ENCODE peak calls at places on chromosomes 2 and 18, in four cellular contexts. P is HepG2, A is H1, B is K562. T is an unnamed sample.

GRCh38 chr2:122108186-122108585 is 352.7 kb downstream of the TSN start:
- DNase-seq in A (no peak), P (no peak), B (no peak), T (no peak)

GRCh38 chr18:57441395-57441794 is 6.2 kb downstream of the ONECUT2 start:
- DNase-seq in B (no peak), P (no peak), A (peak; percentile 71), T (no peak)

GRCh38 chr2:3633089-3633981 is 24.7 kb upstream of the ALLC start:
- DNase-seq in P (no peak), A (peak; percentile 35), B (no peak), T (no peak)

GRCh38 chr2:25042321-25043240 is 705 bp downstream of the EFR3B start:
- DNase-seq in P (no peak), B (peak; percentile 8), A (peak; percentile 76), T (no peak)

GRCh38 chr2:20496069-20496468 is 49.2 kb downstream of the RHOB start:
- DNase-seq in B (no peak), P (peak; percentile 51), A (no peak), T (peak; percentile 59)

GRCh38 chr2:189901664-189902063 is 117.4 kb downstream of the PMS1 start:
- DNase-seq in B (no peak), A (no peak), P (no peak), T (no peak)

GRCh38 chr18:58847383-58848071 is 17.1 kb upstream of the ZNF532 start:
- DNase-seq in A (peak; percentile 94), P (no peak), B (no peak), T (no peak)

GRCh38 chr18:44309185-44309584 is 371.5 kb upstream of the SETBP1 start:
- DNase-seq in P (no peak), A (no peak), B (no peak), T (no peak)

GRCh38 chr2:188522517-188522916 is 230.8 kb downstream of the GULP1 start:
- DNase-seq in A (no peak), B (no peak), P (no peak), T (no peak)

GRCh38 chr2:20697322-20697934 is 30.5 kb downstream of the GDF7 start:
- DNase-seq in B (no peak), P (no peak), A (no peak), T (no peak)

GRCh38 chr18:57352271-57352701 is at the start of gene ST8SIA3:
- DNase-seq in P (no peak), A (no peak), B (no peak), T (no peak)

GRCh38 chr2:138007431-138007830 is 43.2 kb downstream of the HNMT start:
- DNase-seq in A (no peak), P (no peak), B (no peak), T (no peak)

GRCh38 chr2:109633284-109633961 is 19.3 kb downstream of the SOWAHC start:
- DNase-seq in P (no peak), B (no peak), A (no peak), T (no peak)

GRCh38 chr18:79698668-79699335 is 19.2 kb downstream of the CTDP1 start:
- DNase-seq in P (no peak), A (no peak), B (no peak), T (no peak)

GRCh38 chr18:21074336-21075323 is 37.0 kb downstream of the ROCK1 start:
- DNase-seq in A (no peak), B (no peak), P (no peak), T (peak; percentile 2)

GRCh38 chr2:157900203-157900602 is 24.1 kb upstream of the ACVR1 start:
- DNase-seq in P (no peak), B (no peak), A (no peak), T (no peak)

GRCh38 chr2:187377335-187377734 is 70.7 kb downstream of the CALCRL start:
- DNase-seq in B (no peak), P (no peak), A (no peak), T (no peak)

GRCh38 chr2:129240061-129240460 is 739.4 kb upstream of the RAB6C start:
- DNase-seq in B (no peak), P (no peak), A (no peak), T (no peak)

GRCh38 chr2:285506-285905 is 2.4 kb downstream of the ALKAL2 start:
- DNase-seq in A (no peak), B (no peak), P (no peak), T (no peak)

GRCh38 chr2:39059366-39059952 is 61.4 kb downstream of the SOS1 start:
- DNase-seq in P (peak; percentile 62), B (peak; percentile 48), A (no peak), T (peak; percentile 18)

GRCh38 chr2:175036582-175037018 is 31.4 kb upstream of the CHN1 start:
- DNase-seq in P (peak; percentile 60), B (peak; percentile 49), A (no peak), T (peak; percentile 12)

GRCh38 chr2:55144922-55145820 is 86.9 kb downstream of the CLHC1 start:
- DNase-seq in A (no peak), P (no peak), B (no peak), T (no peak)

GRCh38 chr18:6741290-6741689 is 11.8 kb downstream of the ARHGAP28 start:
- DNase-seq in B (peak; percentile 23), A (no peak), P (no peak), T (no peak)

GRCh38 chr2:232203166-232203891 is 175.2 kb upstream of the ALPP start:
- DNase-seq in A (no peak), P (no peak), B (no peak), T (no peak)

GRCh38 chr2:213846856-213847255 is 562.6 kb downstream of the SPAG16 start:
- DNase-seq in B (no peak), P (no peak), A (no peak), T (no peak)

GRCh38 chr2:80506563-80506962 is 202.0 kb upstream of the LRRTM1 start:
- DNase-seq in A (no peak), B (no peak), P (no peak), T (no peak)

GRCh38 chr18:23213200-23213599 is 77.9 kb downstream of the CABLES1 start:
- DNase-seq in B (no peak), A (no peak), P (no peak), T (no peak)

GRCh38 chr2:62505109-62505508 is 886 bp downstream of the TMEM17 start:
- DNase-seq in P (no peak), A (no peak), B (peak; percentile 47), T (no peak)

GRCh38 chr2:71700880-71701397 is 247.6 kb downstream of the DYSF start:
- DNase-seq in B (no peak), A (no peak), P (peak; percentile 61), T (no peak)

GRCh38 chr2:169528271-169528701 is 18.8 kb downstream of the KLHL41 start:
- DNase-seq in P (peak; percentile 65), B (peak; percentile 88), A (peak; percentile 89), T (peak; percentile 41)

GRCh38 chr18:64042728-64043358 is 73.0 kb downstream of the SERPINB8 start:
- DNase-seq in B (no peak), A (no peak), P (no peak), T (no peak)

GRCh38 chr18:62612721-62613120 is 89.9 kb downstream of the ZCCHC2 start:
- DNase-seq in A (no peak), P (no peak), B (no peak), T (no peak)
- TF ChIP-seq EZH2 in A (no peak), P (no peak), B (no peak), T (no peak)

GRCh38 chr2:8571792-8572499 is 109.9 kb upstream of the ID2 start:
- DNase-seq in P (peak; percentile 91), B (no peak), A (no peak), T (no peak)
- TF ChIP-seq JUND in P (no peak), B (no peak), A (no peak), T (no peak)

DNA sequence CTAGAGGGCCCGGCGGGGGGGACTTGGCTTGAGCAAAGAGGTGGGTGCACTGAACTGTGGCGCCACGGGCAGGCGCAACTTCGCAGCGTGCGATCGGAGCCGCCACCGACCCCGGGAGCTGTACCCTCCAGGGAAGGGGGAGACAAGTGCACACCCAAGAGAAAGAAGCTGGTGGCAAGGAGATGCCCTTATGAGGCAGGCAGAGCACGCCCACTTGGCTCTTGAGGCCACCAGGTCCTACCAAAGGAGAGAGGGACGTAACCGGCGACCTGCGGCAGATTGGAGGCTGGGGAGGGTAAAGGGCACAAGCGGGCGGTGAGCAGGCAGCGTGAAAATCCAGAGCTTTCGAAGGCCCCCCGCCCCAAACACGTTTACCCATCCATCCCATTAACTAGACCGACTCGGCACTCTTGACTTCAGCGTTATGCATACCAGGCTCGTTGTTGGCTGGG is 967 bp downstream of the DLX2 start:
- DNase-seq in B (no peak), P (no peak), A (no peak), T (no peak)
- TF ChIP-seq EZH2 in B (no peak), P (no peak), A (peak; percentile 69), T (no peak)

GRCh38 chr2:172256886-172257285 is 154.2 kb upstream of the DLX2 start:
- DNase-seq in P (no peak), B (no peak), A (no peak), T (no peak)
- TF ChIP-seq JUND in P (no peak), B (no peak), A (no peak), T (no peak)

DNA sequence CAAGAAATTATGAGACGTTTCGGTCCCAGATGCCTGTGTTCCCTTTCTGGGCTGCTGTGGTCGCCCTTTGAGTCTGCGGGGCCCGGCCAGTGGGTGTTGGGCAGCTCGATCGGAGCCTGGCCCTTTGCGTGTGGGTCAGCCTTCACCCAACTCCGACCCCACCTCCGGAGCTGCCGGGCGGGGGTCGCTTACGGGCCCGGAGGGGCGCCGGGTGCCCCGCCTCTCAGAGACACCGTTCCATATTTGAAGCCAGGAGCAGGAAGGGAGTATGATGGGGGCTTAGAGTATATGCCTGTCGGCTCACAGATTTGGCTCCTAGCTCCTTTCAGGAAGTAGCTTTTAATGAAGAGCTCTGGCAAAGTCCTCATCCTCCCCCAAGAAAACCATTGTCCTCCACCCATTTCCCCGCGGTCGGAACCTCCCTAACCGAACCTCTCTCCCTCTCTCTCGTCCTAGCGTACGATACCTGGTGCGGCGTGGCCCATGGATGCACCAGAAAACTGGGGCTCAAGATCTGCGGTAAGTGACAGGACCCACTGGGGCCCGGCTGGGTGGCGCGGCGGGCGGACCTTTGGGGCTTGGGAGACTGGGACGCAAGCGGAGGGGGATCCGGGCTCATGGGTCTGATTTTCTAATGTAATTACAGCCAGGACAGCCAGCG is 5.1 kb downstream of the GAD1 start:
- DNase-seq in P (no peak), B (no peak), A (peak; percentile 50), T (no peak)
- TF ChIP-seq EZH2 in P (no peak), B (no peak), A (peak; percentile 54), T (no peak)

GRCh38 chr2:9199716-9200633 is 6.6 kb upstream of the ASAP2 start:
- DNase-seq in B (no peak), P (no peak), A (peak; percentile 19), T (no peak)
- TF ChIP-seq JUND in B (no peak), P (no peak), A (no peak), T (no peak)

GRCh38 chr2:199468561-199469513 is 11.1 kb upstream of the SATB2 start:
- DNase-seq in A (peak; percentile 74), P (no peak), B (no peak), T (no peak)
- TF ChIP-seq EZH2 in A (peak; percentile 61), P (peak; percentile 87), B (no peak), T (no peak)